ENCODE peak calls at places on chromosomes 16 and 17, in seven cellular contexts. O, R, U, X, T, L and J are unnamed samples.

GRCh38 chr16:73732681-73733080 is 563.9 kb upstream of the PSMD7 start:
- DNase-seq in O (no peak), R (no peak), U (no peak), X (no peak), T (no peak), L (no peak), J (no peak)

GRCh38 chr17:12438813-12439586 is 226.7 kb upstream of the MYOCD start:
- DNase-seq in O (no peak), R (no peak), U (no peak), X (no peak), T (no peak), L (no peak), J (no peak)

GRCh38 chr17:81399481-81400153 is 4.4 kb downstream of the BAHCC1 start:
- DNase-seq in O (no peak), R (no peak), U (no peak), X (no peak), T (no peak), L (no peak), J (no peak)

GRCh38 chr16:9007177-9007794 is 43.6 kb upstream of the USP7 start:
- DNase-seq in O (no peak), R (no peak), U (no peak), X (no peak), T (no peak), L (no peak), J (no peak)

GRCh38 chr16:48295493-48296281 is 48.3 kb upstream of the ABCC11 start:
- DNase-seq in O (no peak), R (no peak), U (no peak), X (peak; percentile 57), T (no peak), L (no peak), J (no peak)

GRCh38 chr17:39923836-39924690 is 3.3 kb downstream of the ORMDL3 start:
- DNase-seq in O (no peak), R (peak; percentile 51), U (no peak), X (no peak), T (no peak), L (no peak), J (no peak)

GRCh38 chr16:65069090-65069489 is 52.8 kb downstream of the CDH11 start:
- DNase-seq in O (no peak), R (no peak), U (no peak), X (no peak), T (no peak), L (no peak), J (no peak)

GRCh38 chr17:62821213-62822079 is 13.3 kb upstream of the MARCHF10 start:
- DNase-seq in O (no peak), R (no peak), U (no peak), X (no peak), T (no peak), L (no peak), J (no peak)

GRCh38 chr17:43219001-43219400 is 7.3 kb downstream of the TMEM106A start:
- DNase-seq in O (no peak), R (no peak), U (no peak), X (no peak), T (no peak), L (no peak), J (no peak)

GRCh38 chr16:2486645-2487516 is 12.0 kb downstream of the TBC1D24 start:
- DNase-seq in O (no peak), R (peak; percentile 52), U (no peak), X (peak; percentile 72), T (peak; percentile 81), L (peak; percentile 59), J (no peak)

GRCh38 chr16:27303256-27304100 is 10.3 kb upstream of the IL4R start:
- DNase-seq in O (no peak), R (no peak), U (no peak), X (no peak), T (no peak), L (no peak), J (no peak)

GRCh38 chr16:13419589-13419988 is 500.4 kb upstream of the ERCC4 start:
- DNase-seq in O (no peak), R (no peak), U (no peak), X (no peak), T (no peak), L (no peak), J (no peak)

GRCh38 chr17:13704333-13704732 is 102.6 kb upstream of the HS3ST3A1 start:
- DNase-seq in O (no peak), R (no peak), U (no peak), X (no peak), T (no peak), L (no peak), J (no peak)

GRCh38 chr17:21370430-21370829 is 5.7 kb upstream of the KCNJ12 start:
- DNase-seq in O (no peak), R (peak; percentile 90), U (no peak), X (no peak), T (no peak), L (peak; percentile 76), J (no peak)

GRCh38 chr17:41724476-41725030 is 9.9 kb downstream of the HAP1 start:
- DNase-seq in O (no peak), R (no peak), U (no peak), X (peak; percentile 43), T (no peak), L (no peak), J (no peak)

GRCh38 chr17:65743313-65743665 is 181.8 kb upstream of the AXIN2 start:
- DNase-seq in O (no peak), R (no peak), U (no peak), X (no peak), T (no peak), L (no peak), J (no peak)

GRCh38 chr16:49731911-49732310 is 124.0 kb downstream of the ZNF423 start:
- DNase-seq in O (no peak), R (no peak), U (no peak), X (no peak), T (no peak), L (no peak), J (no peak)

GRCh38 chr16:10961231-10961630 is 16.9 kb downstream of the CLEC16A start:
- DNase-seq in O (peak; percentile 82), R (no peak), U (no peak), X (no peak), T (no peak), L (no peak), J (no peak)

GRCh38 chr17:77506371-77506991 is 365.7 kb downstream of the SEC14L1 start:
- DNase-seq in O (peak; percentile 63), R (no peak), U (no peak), X (no peak), T (no peak), L (no peak), J (no peak)

DNA sequence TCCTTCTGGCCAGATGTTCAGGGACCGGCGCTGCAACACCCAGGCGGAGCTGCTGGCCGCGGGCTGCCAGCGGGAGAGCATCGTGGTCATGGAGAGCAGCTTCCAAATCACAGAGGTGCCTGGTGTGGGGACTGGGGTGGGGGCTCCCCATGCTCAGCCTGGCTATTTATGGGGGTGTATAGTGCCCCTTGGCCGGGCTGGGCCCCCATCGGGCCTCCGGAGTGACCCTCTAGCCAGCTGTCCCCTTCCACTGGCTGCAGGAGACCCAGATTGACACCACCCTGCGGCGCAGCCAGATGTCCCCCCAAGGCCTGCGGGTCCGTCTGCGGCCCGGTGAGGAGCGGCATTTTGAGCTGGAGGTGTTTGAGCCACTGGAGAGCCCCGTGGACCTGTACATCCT is 6.1 kb downstream of the ITGB4 start:
- DNase-seq in O (no peak), R (no peak), U (no peak), X (no peak), T (no peak), L (no peak), J (no peak)
- H3K36me3 ChIP-seq in O (no peaks in the 10 kb centered on the region), R (no peaks in the 10 kb centered on the region), U (peaks cover 42% of the 10 kb centered on the region), X (peaks cover 2% of the 10 kb centered on the region), T (no peaks in the 10 kb centered on the region), L (no peaks in the 10 kb centered on the region), J (no peaks in the 10 kb centered on the region)

DNA sequence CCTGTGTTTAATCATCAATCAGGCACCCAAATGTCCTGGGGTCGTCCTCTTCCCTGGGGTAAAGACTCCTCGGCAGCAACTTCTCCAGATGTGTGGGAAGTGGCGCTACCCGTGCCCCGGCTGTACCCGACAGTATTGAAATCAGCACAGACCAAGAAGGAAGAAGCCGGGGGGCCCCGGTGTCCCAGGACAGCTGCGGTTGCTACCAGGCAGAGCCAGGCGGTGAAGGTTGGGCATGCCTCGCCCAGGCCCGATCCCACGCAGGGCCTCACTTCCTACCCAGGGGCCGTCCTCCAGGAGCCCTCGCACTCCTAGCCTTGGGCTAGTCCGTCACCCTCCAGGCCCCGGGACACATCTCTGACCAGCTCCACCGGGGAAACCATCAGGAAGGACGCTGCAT is 9.0 kb upstream of the CCDC154 start:
- DNase-seq in O (no peak), R (no peak), U (no peak), X (no peak), T (no peak), L (no peak), J (no peak)
- H3K36me3 ChIP-seq in O (peaks cover 52% of the 10 kb centered on the region), R (no peaks in the 10 kb centered on the region), U (no peaks in the 10 kb centered on the region), X (peaks cover 23% of the 10 kb centered on the region), T (no peaks in the 10 kb centered on the region), L (peaks cover 7% of the 10 kb centered on the region), J (peaks cover 1% of the 10 kb centered on the region)

DNA sequence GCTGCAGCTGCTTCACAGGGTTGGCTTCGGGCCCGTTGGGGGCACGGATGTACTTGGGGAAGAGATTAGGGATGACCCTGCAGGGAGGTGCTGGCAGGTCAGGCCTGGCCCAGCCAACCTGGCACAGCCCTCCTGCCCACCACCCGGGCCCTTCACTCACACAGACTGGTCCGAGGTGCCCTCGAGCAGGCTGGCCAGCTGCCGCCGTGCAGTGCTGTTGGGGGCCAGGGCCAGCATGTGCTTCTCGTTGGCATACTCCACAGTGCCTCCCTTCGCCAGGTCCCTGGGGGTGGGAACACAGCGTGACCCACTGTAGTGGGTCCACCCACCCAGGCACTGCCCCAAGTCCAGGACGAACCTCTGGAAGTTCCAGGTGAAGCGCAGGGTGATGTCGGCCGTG is 9.9 kb downstream of the CTU2 start:
- DNase-seq in O (no peak), R (no peak), U (no peak), X (no peak), T (no peak), L (no peak), J (no peak)
- H3K36me3 ChIP-seq in O (peaks cover 81% of the 10 kb centered on the region), R (no peaks in the 10 kb centered on the region), U (peaks cover 3% of the 10 kb centered on the region), X (peaks cover 30% of the 10 kb centered on the region), T (no peaks in the 10 kb centered on the region), L (no peaks in the 10 kb centered on the region), J (peaks cover 9% of the 10 kb centered on the region)

GRCh38 chr16:70534949-70535348 is 11.3 kb downstream of the SF3B3 start:
- DNase-seq in O (no peak), R (no peak), U (no peak), X (no peak), T (no peak), L (no peak), J (no peak)
- H3K36me3 ChIP-seq in O (peaks cover 73% of the 10 kb centered on the region), R (peaks cover 66% of the 10 kb centered on the region), U (peaks cover 78% of the 10 kb centered on the region), X (peaks cover 64% of the 10 kb centered on the region), T (no peaks in the 10 kb centered on the region), L (peaks cover 6% of the 10 kb centered on the region), J (no peaks in the 10 kb centered on the region)